ENCODE peak calls at places on chromosome 14, in five cellular contexts. V, F, E, W and P are unnamed samples.

GRCh38 chr14:95291859-95292542 is 27.7 kb downstream of the CLMN start:
- ATAC-seq in V (no peak), F (no peak), E (peak), W (no peak), P (no peak)

GRCh38 chr14:87896393-87897380 is 96.3 kb downstream of the GALC start:
- ATAC-seq in V (no peak), F (no peak), E (no peak), W (peak), P (no peak)

GRCh38 chr14:64834965-64835364 is 44.7 kb downstream of the SPTB start:
- ATAC-seq in V (no peak), F (no peak), E (peak), W (no peak), P (no peak)

GRCh38 chr14:99579903-99580570 is 24.0 kb downstream of the CCDC85C start:
- ATAC-seq in V (no peak), F (no peak), E (no peak), W (peak), P (no peak)

GRCh38 chr14:103067231-103067954 is 10.0 kb upstream of the CDC42BPB start:
- ATAC-seq in V (no peak), F (no peak), E (peak), W (no peak), P (no peak)

GRCh38 chr14:100679707-100680438 is 46.8 kb upstream of the DLK1 start:
- ATAC-seq in V (no peak), F (no peak), E (peak), W (no peak), P (no peak)

GRCh38 chr14:89955022-89955414 is 488 bp upstream of the EFCAB11 start:
- ATAC-seq in V (no peak), F (no peak), E (peak), W (peak), P (no peak)

GRCh38 chr14:81625343-81625742 is 91.7 kb upstream of the SEL1L start:
- ATAC-seq in V (no peak), F (no peak), E (no peak), W (peak), P (no peak)

GRCh38 chr14:95034806-95035205 is 122.5 kb downstream of the DICER1 start:
- ATAC-seq in V (no peak), F (no peak), E (no peak), W (no peak), P (no peak)

GRCh38 chr14:51382506-51382905 is 142.5 kb downstream of the TMX1 start:
- ATAC-seq in V (no peak), F (no peak), E (peak), W (no peak), P (no peak)

GRCh38 chr14:98997526-98998205 is 274.3 kb downstream of the BCL11B start:
- ATAC-seq in V (no peak), F (no peak), E (no peak), W (no peak), P (no peak)

GRCh38 chr14:99467338-99468075 is 13.2 kb downstream of the SETD3 start:
- ATAC-seq in V (no peak), F (no peak), E (peak), W (no peak), P (no peak)

GRCh38 chr14:96038920-96039632 is at the start of gene C14orf132:
- ATAC-seq in V (peak), F (peak), E (peak), W (peak), P (peak)

GRCh38 chr14:68444449-68445168 is 348.3 kb downstream of the ZFP36L1 start:
- ATAC-seq in V (no peak), F (no peak), E (peak), W (no peak), P (no peak)

GRCh38 chr14:103872492-103873113 is 25.2 kb upstream of the PPP1R13B start:
- ATAC-seq in V (peak), F (peak), E (no peak), W (no peak), P (peak)

GRCh38 chr14:78314484-78314883 is 144.3 kb downstream of the NRXN3 start:
- ATAC-seq in V (no peak), F (no peak), E (no peak), W (peak), P (no peak)

GRCh38 chr14:53924754-53925153 is 31.9 kb downstream of the BMP4 start:
- ATAC-seq in V (no peak), F (no peak), E (no peak), W (no peak), P (no peak)

GRCh38 chr14:86714575-86714974 is 1184.6 kb downstream of the FLRT2 start:
- ATAC-seq in V (no peak), F (no peak), E (no peak), W (no peak), P (no peak)

GRCh38 chr14:95117937-95118726 is 39.2 kb downstream of the DICER1 start:
- ATAC-seq in V (no peak), F (no peak), E (peak), W (no peak), P (no peak)

GRCh38 chr14:98966021-98966420 is 306.0 kb downstream of the BCL11B start:
- ATAC-seq in V (no peak), F (no peak), E (no peak), W (no peak), P (no peak)

GRCh38 chr14:64790478-64790877 is 86.3 kb downstream of the PLEKHG3 start:
- ATAC-seq in V (no peak), F (no peak), E (no peak), W (no peak), P (no peak)

GRCh38 chr14:90303382-90303943 is 28.3 kb downstream of the NRDE2 start:
- ATAC-seq in V (no peak), F (no peak), E (no peak), W (no peak), P (no peak)

GRCh38 chr14:106729551-106729950 is 1203.2 kb downstream of the TMEM121 start:
- ATAC-seq in V (no peak), F (no peak), E (no peak), W (no peak), P (no peak)

GRCh38 chr14:54762296-54762695 is 140.3 kb downstream of the GCH1 start:
- ATAC-seq in V (no peak), F (peak), E (no peak), W (peak), P (no peak)

GRCh38 chr14:96202441-96203094 is 2.1 kb upstream of the BDKRB2 start:
- ATAC-seq in V (no peak), F (no peak), E (no peak), W (no peak), P (no peak)

GRCh38 chr14:89349196-89350008 is 67.6 kb downstream of the FOXN3 start:
- ATAC-seq in V (no peak), F (no peak), E (peak), W (no peak), P (no peak)